ENCODE peak calls at places on chromosome X, in nine cellular contexts. One of them, this sample, is unnamed.

GRCh38 chrX:7985568-7985967 is 58.4 kb upstream of the PNPLA4 start:
- DNase-seq in omental fat pad: no peak
- DNase-seq in EH: peak; percentile 49
- DNase-seq in lower lobe of right lung: no peak
- DNase-seq in AG20443: no peak
- DNase-seq in kidney tubule cell: peak; percentile 63
- DNase-seq in naive B cell: no peak
- DNase-seq in nephron progenitor cell: no peak
- DNase-seq in NCI-H1105: no peak
- DNase-seq in this sample: no peak

GRCh38 chrX:11409957-11410356 is 116.7 kb downstream of the AMELX start:
- DNase-seq in omental fat pad: no peak
- DNase-seq in EH: no peak
- DNase-seq in lower lobe of right lung: no peak
- DNase-seq in AG20443: no peak
- DNase-seq in kidney tubule cell: no peak
- DNase-seq in naive B cell: no peak
- DNase-seq in nephron progenitor cell: no peak
- DNase-seq in NCI-H1105: no peak
- DNase-seq in this sample: no peak

GRCh38 chrX:120797201-120797938 is 78.3 kb downstream of the CT47B1 start:
- DNase-seq in omental fat pad: no peak
- DNase-seq in EH: peak; percentile 48
- DNase-seq in lower lobe of right lung: no peak
- DNase-seq in AG20443: no peak
- DNase-seq in kidney tubule cell: no peak
- DNase-seq in naive B cell: no peak
- DNase-seq in nephron progenitor cell: no peak
- DNase-seq in NCI-H1105: no peak
- DNase-seq in this sample: no peak

GRCh38 chrX:29545878-29546277 is 669.5 kb upstream of the MAGEB2 start:
- DNase-seq in omental fat pad: no peak
- DNase-seq in EH: no peak
- DNase-seq in lower lobe of right lung: no peak
- DNase-seq in AG20443: no peak
- DNase-seq in kidney tubule cell: no peak
- DNase-seq in naive B cell: no peak
- DNase-seq in nephron progenitor cell: no peak
- DNase-seq in NCI-H1105: no peak
- DNase-seq in this sample: no peak

GRCh38 chrX:70452143-70452733 is 7.6 kb downstream of the DLG3 start:
- DNase-seq in omental fat pad: no peak
- DNase-seq in EH: peak; percentile 59
- DNase-seq in lower lobe of right lung: peak; percentile 60
- DNase-seq in AG20443: peak; percentile 65
- DNase-seq in kidney tubule cell: peak; percentile 48
- DNase-seq in naive B cell: peak; percentile 48
- DNase-seq in nephron progenitor cell: peak; percentile 65
- DNase-seq in NCI-H1105: peak; percentile 28
- DNase-seq in this sample: no peak

GRCh38 chrX:80223922-80224579 is 196.2 kb upstream of the TENT5D start:
- DNase-seq in omental fat pad: no peak
- DNase-seq in EH: no peak
- DNase-seq in lower lobe of right lung: no peak
- DNase-seq in AG20443: no peak
- DNase-seq in kidney tubule cell: no peak
- DNase-seq in naive B cell: no peak
- DNase-seq in nephron progenitor cell: no peak
- DNase-seq in NCI-H1105: no peak
- DNase-seq in this sample: no peak

GRCh38 chrX:65690057-65690855 is 22.8 kb downstream of the MSN start:
- DNase-seq in omental fat pad: no peak
- DNase-seq in EH: peak; percentile 86
- DNase-seq in lower lobe of right lung: no peak
- DNase-seq in AG20443: peak; percentile 63
- DNase-seq in kidney tubule cell: peak; percentile 95
- DNase-seq in naive B cell: no peak
- DNase-seq in nephron progenitor cell: no peak
- DNase-seq in NCI-H1105: no peak
- DNase-seq in this sample: no peak

GRCh38 chrX:56761167-56761566 is 32.1 kb downstream of the NBDY start:
- DNase-seq in omental fat pad: no peak
- DNase-seq in EH: no peak
- DNase-seq in lower lobe of right lung: no peak
- DNase-seq in AG20443: no peak
- DNase-seq in kidney tubule cell: no peak
- DNase-seq in naive B cell: no peak
- DNase-seq in nephron progenitor cell: no peak
- DNase-seq in NCI-H1105: no peak
- DNase-seq in this sample: no peak

GRCh38 chrX:13669246-13669689 is 16.3 kb downstream of the TCEANC start:
- DNase-seq in omental fat pad: peak; percentile 56
- DNase-seq in EH: peak; percentile 95
- DNase-seq in lower lobe of right lung: peak; percentile 61
- DNase-seq in AG20443: peak; percentile 73
- DNase-seq in kidney tubule cell: peak; percentile 99
- DNase-seq in naive B cell: no peak
- DNase-seq in nephron progenitor cell: no peak
- DNase-seq in NCI-H1105: no peak
- DNase-seq in this sample: peak; percentile 53

GRCh38 chrX:150648296-150648940 is 44.8 kb upstream of the MTMR1 start:
- DNase-seq in omental fat pad: no peak
- DNase-seq in EH: no peak
- DNase-seq in lower lobe of right lung: no peak
- DNase-seq in AG20443: no peak
- DNase-seq in kidney tubule cell: no peak
- DNase-seq in naive B cell: no peak
- DNase-seq in nephron progenitor cell: no peak
- DNase-seq in NCI-H1105: no peak
- DNase-seq in this sample: no peak

GRCh38 chrX:111869639-111870034 is 6.3 kb upstream of the TRPC5OS start:
- DNase-seq in omental fat pad: no peak
- DNase-seq in EH: peak; percentile 24
- DNase-seq in lower lobe of right lung: no peak
- DNase-seq in AG20443: peak; percentile 43
- DNase-seq in kidney tubule cell: peak; percentile 75
- DNase-seq in naive B cell: no peak
- DNase-seq in nephron progenitor cell: peak; percentile 50
- DNase-seq in NCI-H1105: peak; percentile 17
- DNase-seq in this sample: peak; percentile 1

GRCh38 chrX:35101901-35102300 is 159.3 kb downstream of the FAM47B start:
- DNase-seq in omental fat pad: no peak
- DNase-seq in EH: peak; percentile 32
- DNase-seq in lower lobe of right lung: no peak
- DNase-seq in AG20443: no peak
- DNase-seq in kidney tubule cell: peak; percentile 6
- DNase-seq in naive B cell: no peak
- DNase-seq in nephron progenitor cell: no peak
- DNase-seq in NCI-H1105: no peak
- DNase-seq in this sample: no peak

This sample was measured in NCI-H2029 treated with DMSO at 0.1 percent for 48 hours.